ENCODE peak calls at places on chromosomes 12 and 14, in six cellular contexts. R, H, P, Y, Z and K are unnamed samples. For H3K4me1, the result is how much of the 10 kb centered on the place peaks cover.

GRCh38 chr14:22819191-22819988 is 4.2 kb upstream of the SLC7A7 start:
- DNase-seq in Z (peak), R (peak), H (no peak), Y (no peak), P (peak), K (peak)

GRCh38 chr12:94263011-94263786 is 114.8 kb downstream of the PLXNC1 start:
- DNase-seq in R (peak), Z (no peak), P (no peak), Y (no peak), H (no peak), K (no peak)

GRCh38 chr12:124456652-124457152 is 110.7 kb downstream of the NCOR2 start:
- DNase-seq in R (no peak), Z (no peak), P (no peak), H (no peak), Y (no peak), K (peak)

GRCh38 chr14:76773956-76774355 is 12.7 kb downstream of the VASH1 start:
- DNase-seq in Z (no peak), P (no peak), H (no peak), Y (no peak), R (no peak), K (no peak)

GRCh38 chr12:105141320-105141918 is 33.9 kb downstream of the WASHC4 start:
- DNase-seq in R (no peak), Y (peak), Z (no peak), P (no peak), H (no peak), K (no peak)

GRCh38 chr12:6833189-6833890 is 5.1 kb downstream of the P3H3 start:
- DNase-seq in H (no peak), P (no peak), R (no peak), Z (no peak), Y (no peak), K (no peak)

GRCh38 chr12:6432991-6433390 is 11.8 kb upstream of the CD27 start:
- DNase-seq in H (no peak), P (no peak), Z (no peak), R (no peak), Y (no peak), K (no peak)

GRCh38 chr14:74459289-74459946 is 33.4 kb upstream of the SYNDIG1L start:
- DNase-seq in P (peak), Z (peak), Y (peak), R (peak), H (no peak), K (no peak)

GRCh38 chr14:90397401-90398314 is 829 bp downstream of the CALM1 start:
- DNase-seq in H (no peak), R (peak), Y (peak), Z (peak), P (peak), K (peak)

GRCh38 chr14:73227812-73228781 is 9.2 kb upstream of the PAPLN start:
- DNase-seq in H (no peak), P (peak), R (peak), Y (peak), Z (peak), K (no peak)

GRCh38 chr12:121114806-121115205 is 17.9 kb upstream of the P2RX7 start:
- DNase-seq in H (no peak), P (no peak), R (no peak), Y (no peak), Z (no peak), K (no peak)

GRCh38 chr14:103067231-103067954 is 10.0 kb upstream of the CDC42BPB start:
- DNase-seq in P (no peak), Z (peak), R (no peak), Y (no peak), H (peak), K (no peak)

GRCh38 chr12:102690267-102690666 is 209.9 kb upstream of the IGF1 start:
- DNase-seq in Z (no peak), R (no peak), Y (no peak), P (no peak), H (no peak), K (no peak)

GRCh38 chr14:104131968-104132732 is 6.2 kb upstream of the KIF26A start:
- DNase-seq in R (no peak), H (no peak), Z (no peak), Y (no peak), P (no peak), K (no peak)

GRCh38 chr12:87152841-87153528 is 876.2 kb downstream of the C12orf50 start:
- DNase-seq in R (no peak), H (no peak), Y (no peak), P (no peak), Z (no peak), K (no peak)

GRCh38 chr14:88468396-88468795 is 82.9 kb downstream of the SPATA7 start:
- DNase-seq in H (no peak), Y (no peak), P (peak), R (no peak), Z (peak), K (no peak)

GRCh38 chr12:5260086-5260485 is 171.8 kb upstream of the NTF3 start:
- DNase-seq in P (no peak), Z (peak), R (no peak), H (no peak), Y (no peak), K (no peak)

GRCh38 chr12:52010692-52011601 is 4.2 kb downstream of the TAMALIN start:
- DNase-seq in Z (no peak), R (no peak), P (no peak), Y (peak), H (no peak), K (no peak)

GRCh38 chr14:47442206-47442605 is 233.2 kb downstream of the MDGA2 start:
- DNase-seq in Z (peak), Y (no peak), H (peak), R (peak), P (peak), K (no peak)

GRCh38 chr12:51801027-51801426 is 47.5 kb downstream of the FIGNL2 start:
- DNase-seq in P (no peak), R (no peak), H (no peak), Z (no peak), Y (no peak), K (no peak)

GRCh38 chr12:114274131-114274530 is 131.8 kb downstream of the TBX5 start:
- DNase-seq in P (no peak), Y (no peak), H (no peak), Z (no peak), R (no peak), K (no peak)

GRCh38 chr12:65125975-65126374 is 4.9 kb upstream of the WIF1 start:
- DNase-seq in R (no peak), H (no peak), Z (no peak), Y (no peak), P (no peak), K (no peak)

GRCh38 chr12:91722072-91722471 is 423.6 kb downstream of the BTG1 start:
- DNase-seq in R (no peak), H (no peak), P (no peak), Y (no peak), Z (peak), K (no peak)

GRCh38 chr14:30906752-30907658 is 32.6 kb downstream of the COCH start:
- DNase-seq in P (peak), R (no peak), Y (peak), Z (no peak), H (peak), K (no peak)

GRCh38 chr12:78034025-78034424 is 203.3 kb downstream of the NAV3 start:
- DNase-seq in Z (peak), P (no peak), H (no peak), R (no peak), Y (no peak), K (no peak)

GRCh38 chr12:54033106-54033979 is 493 bp downstream of the HOXC5 start:
- DNase-seq in Y (peak), Z (no peak), H (no peak), R (peak), P (no peak), K (no peak)

GRCh38 chr14:63855272-63855671 is 2.5 kb downstream of the SYNE2 start:
- DNase-seq in P (no peak), H (no peak), Z (no peak), R (no peak), Y (no peak), K (no peak)

GRCh38 chr12:132593938-132594358 is 16.4 kb downstream of the LRCOL1 start:
- DNase-seq in R (peak), Z (peak), P (peak), H (peak), Y (peak), K (peak)

GRCh38 chr12:5083955-5084849 is 40.5 kb downstream of the KCNA5 start:
- DNase-seq in P (peak), H (peak), R (peak), Y (peak), Z (peak), K (peak)

GRCh38 chr14:52911904-52912303 is 38.9 kb downstream of the FERMT2 start:
- DNase-seq in Z (no peak), R (no peak), H (no peak), P (no peak), Y (no peak), K (no peak)

GRCh38 chr14:52906141-52906601 is 44.7 kb downstream of the FERMT2 start:
- DNase-seq in R (no peak), P (peak), H (peak), Z (peak), Y (no peak), K (no peak)

GRCh38 chr14:52902971-52903385 is 47.9 kb downstream of the FERMT2 start:
- DNase-seq in R (no peak), Z (peak), P (peak), Y (no peak), H (no peak), K (no peak)

GRCh38 chr14:52910597-52910996 is 40.3 kb downstream of the FERMT2 start:
- DNase-seq in R (no peak), P (no peak), Y (no peak), Z (no peak), H (no peak), K (no peak)

DNA sequence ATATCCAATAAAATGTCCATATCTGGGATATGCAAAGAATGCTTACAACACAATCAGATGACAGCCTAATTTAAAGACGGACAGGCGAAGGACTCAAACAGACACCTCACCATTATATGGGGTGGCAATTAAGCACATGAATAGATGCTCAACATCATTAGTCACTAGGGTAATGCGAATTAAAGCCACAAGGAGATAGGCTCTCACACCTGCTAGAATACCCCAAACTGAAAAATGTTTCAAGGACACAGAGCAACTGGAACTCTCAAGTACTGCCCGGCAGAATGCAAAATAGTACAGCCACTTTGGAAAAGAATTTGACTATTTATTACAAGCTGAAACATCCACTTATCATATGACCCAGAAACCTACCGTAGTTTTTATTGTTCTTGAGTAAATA is 42.9 kb downstream of the FERMT2 start:
- DNase-seq in H (no peak), P (no peak), R (no peak), Z (no peak), Y (no peak), K (no peak)
- H2AFZ ChIP-seq in H (no peak), P (no peak), R (no peak), Z (no peak), Y (no peak), K (no peak)

GRCh38 chr14:20657216-20658211 is 16.0 kb upstream of the OR6S1 start:
- DNase-seq in Y (no peak), R (peak), P (no peak), Z (no peak), H (peak), K (no peak)
- TF ChIP-seq CTCF in Y (no peak), R (peak), P (no peak), Z (no peak), H (peak), K (peak)

GRCh38 chr14:36756221-36756620 is 94.6 kb downstream of the PAX9 start:
- DNase-seq in Z (no peak), Y (no peak), R (no peak), H (no peak), P (no peak), K (no peak)
- H3K4me1 ChIP-seq in Z (under half), Y (under half), R (under half), H (under half), P (under half), K (under half)

GRCh38 chr12:88683628-88684027 is 103.4 kb upstream of the KITLG start:
- DNase-seq in Z (no peak), H (no peak), P (no peak), Y (no peak), R (no peak), K (no peak)

GRCh38 chr12:88684170-88684569 is 103.9 kb upstream of the KITLG start:
- DNase-seq in Y (no peak), H (no peak), P (no peak), R (no peak), Z (no peak), K (no peak)

GRCh38 chr12:88684610-88685009 is 104.3 kb upstream of the KITLG start:
- DNase-seq in P (no peak), H (no peak), Y (no peak), Z (no peak), R (no peak), K (no peak)

GRCh38 chr12:88681271-88681670 is 101.0 kb upstream of the KITLG start:
- DNase-seq in R (no peak), Y (no peak), H (no peak), Z (no peak), P (no peak), K (no peak)
- H2AFZ ChIP-seq in R (no peak), Y (no peak), H (no peak), Z (no peak), P (no peak), K (no peak)

GRCh38 chr12:24776856-24777255 is 172.0 kb downstream of the BCAT1 start:
- DNase-seq in H (no peak), Z (peak), R (no peak), Y (no peak), P (no peak), K (no peak)

GRCh38 chr12:24778486-24779304 is 170.2 kb downstream of the BCAT1 start:
- DNase-seq in P (peak), H (no peak), Z (peak), Y (peak), R (peak), K (peak)

GRCh38 chr12:24777359-24777758 is 171.5 kb downstream of the BCAT1 start:
- DNase-seq in R (no peak), H (no peak), Y (no peak), P (no peak), Z (no peak), K (no peak)

GRCh38 chr12:24780969-24781368 is 167.9 kb downstream of the BCAT1 start:
- DNase-seq in Y (peak), Z (peak), P (no peak), R (peak), H (no peak), K (peak)
- TF ChIP-seq CTCF in Y (peak), Z (no peak), P (no peak), R (peak), H (peak), K (peak)